ENCODE peak calls at places on chromosomes 6 and 20, in four cellular contexts. P is suprapubic skin, B is keratinocyte, I is adrenal gland. J is an unnamed sample.

GRCh38 chr6:37696841-37697735 is 595 bp downstream of the MDGA1 start:
- DNase-seq in I (no peak), P (no peak), B (no peak), J (peak; percentile 50)

GRCh38 chr20:46267108-46267820 is 41.0 kb downstream of the CDH22 start:
- DNase-seq in B (no peak), I (no peak), P (no peak), J (no peak)

GRCh38 chr20:23161244-23161875 is 75.2 kb upstream of the CD93 start:
- DNase-seq in P (no peak), B (peak; percentile 46), I (no peak), J (no peak)

GRCh38 chr20:17555106-17555505 is 14.8 kb upstream of the DSTN start:
- DNase-seq in I (no peak), P (no peak), B (no peak), J (no peak)

GRCh38 chr6:113701552-113702254 is 155.4 kb upstream of the MARCKS start:
- DNase-seq in B (no peak), I (no peak), P (no peak), J (no peak)

GRCh38 chr6:24796616-24797290 is 2.0 kb downstream of the ARMH2 start:
- DNase-seq in I (no peak), P (no peak), B (no peak), J (no peak)

GRCh38 chr6:16244869-16245451 is 6.6 kb downstream of the GMPR start:
- DNase-seq in I (no peak), P (no peak), B (no peak), J (no peak)

GRCh38 chr20:52379723-52380336 is 188.3 kb upstream of the ZFP64 start:
- DNase-seq in I (peak; percentile 36), B (no peak), P (no peak), J (peak; percentile 35)

GRCh38 chr6:169224716-169225115 is 28.9 kb downstream of the THBS2 start:
- DNase-seq in I (no peak), P (no peak), B (no peak), J (no peak)

GRCh38 chr20:38726849-38727601 is 2.7 kb downstream of the SLC32A1 start:
- DNase-seq in I (no peak), B (no peak), P (no peak), J (peak; percentile 49)

GRCh38 chr6:35924146-35924545 is 3.2 kb upstream of the SRPK1 start:
- DNase-seq in I (no peak), P (no peak), B (no peak), J (no peak)

GRCh38 chr20:48794360-48794759 is 33.4 kb downstream of the PREX1 start:
- DNase-seq in P (no peak), B (no peak), I (no peak), J (no peak)

GRCh38 chr6:106870824-106871300 is 103.7 kb downstream of the CD24 start:
- DNase-seq in B (peak; percentile 81), P (no peak), I (no peak), J (no peak)

GRCh38 chr6:90343581-90343980 is 46.9 kb upstream of the BACH2 start:
- DNase-seq in I (peak; percentile 81), B (no peak), P (no peak), J (no peak)

GRCh38 chr6:25670793-25671513 is 18.9 kb downstream of the SCGN start:
- DNase-seq in P (no peak), B (no peak), I (no peak), J (no peak)

GRCh38 chr6:38389875-38390274 is 249.9 kb downstream of the BTBD9 start:
- DNase-seq in B (no peak), I (no peak), P (no peak), J (no peak)

GRCh38 chr6:113837170-113837569 is 20.0 kb upstream of the MARCKS start:
- DNase-seq in P (no peak), B (no peak), I (no peak), J (no peak)

GRCh38 chr6:154806804-154807203 is 73.6 kb downstream of the SCAF8 start:
- DNase-seq in I (no peak), B (no peak), P (no peak), J (no peak)

GRCh38 chr20:32664352-32665159 is 9.2 kb downstream of the C20orf203 start:
- DNase-seq in P (no peak), I (peak; percentile 64), B (no peak), J (no peak)

GRCh38 chr6:30821862-30822784 is 62.2 kb upstream of the DDR1 start:
- DNase-seq in I (no peak), P (no peak), B (no peak), J (no peak)
- H3K27ac ChIP-seq in I (no peak overlapping the region), P (peak overlapping the region; percentile 3), B (peak overlapping the region; percentile 90), J (peak overlapping the region; percentile 6)

GRCh38 chr6:114998492-114998891 is 655.7 kb upstream of the HS3ST5 start:
- DNase-seq in B (no peak), I (no peak), P (no peak), J (no peak)
- H3K36me3 ChIP-seq in B (no peaks in the 10 kb centered on the region), I (no peaks in the 10 kb centered on the region), P (no peaks in the 10 kb centered on the region), J (no peaks in the 10 kb centered on the region)

DNA sequence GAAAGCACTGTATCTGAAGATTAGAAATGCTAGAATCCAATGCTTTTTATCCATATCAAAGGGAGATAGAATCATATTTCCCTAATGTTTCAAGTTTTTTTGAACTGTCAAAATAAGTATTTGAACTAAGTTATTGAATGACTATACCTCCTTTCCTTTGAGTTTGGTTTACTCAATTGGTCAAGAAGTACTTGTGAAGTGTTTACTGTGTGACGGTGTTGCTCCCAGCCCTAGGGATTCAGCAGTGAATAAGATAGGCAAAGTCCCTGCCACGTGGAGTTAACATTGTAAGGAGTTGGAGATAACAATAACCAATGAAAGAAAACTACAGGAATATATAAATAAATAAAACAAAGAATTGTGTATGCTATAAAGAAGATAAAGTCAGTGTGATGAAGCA is 535.9 kb downstream of the FRK start:
- DNase-seq in B (no peak), P (no peak), I (no peak), J (no peak)
- H3K4me1 ChIP-seq in B (no peaks in the 10 kb centered on the region), P (no peaks in the 10 kb centered on the region), I (no peaks in the 10 kb centered on the region), J (no peaks in the 10 kb centered on the region)

DNA sequence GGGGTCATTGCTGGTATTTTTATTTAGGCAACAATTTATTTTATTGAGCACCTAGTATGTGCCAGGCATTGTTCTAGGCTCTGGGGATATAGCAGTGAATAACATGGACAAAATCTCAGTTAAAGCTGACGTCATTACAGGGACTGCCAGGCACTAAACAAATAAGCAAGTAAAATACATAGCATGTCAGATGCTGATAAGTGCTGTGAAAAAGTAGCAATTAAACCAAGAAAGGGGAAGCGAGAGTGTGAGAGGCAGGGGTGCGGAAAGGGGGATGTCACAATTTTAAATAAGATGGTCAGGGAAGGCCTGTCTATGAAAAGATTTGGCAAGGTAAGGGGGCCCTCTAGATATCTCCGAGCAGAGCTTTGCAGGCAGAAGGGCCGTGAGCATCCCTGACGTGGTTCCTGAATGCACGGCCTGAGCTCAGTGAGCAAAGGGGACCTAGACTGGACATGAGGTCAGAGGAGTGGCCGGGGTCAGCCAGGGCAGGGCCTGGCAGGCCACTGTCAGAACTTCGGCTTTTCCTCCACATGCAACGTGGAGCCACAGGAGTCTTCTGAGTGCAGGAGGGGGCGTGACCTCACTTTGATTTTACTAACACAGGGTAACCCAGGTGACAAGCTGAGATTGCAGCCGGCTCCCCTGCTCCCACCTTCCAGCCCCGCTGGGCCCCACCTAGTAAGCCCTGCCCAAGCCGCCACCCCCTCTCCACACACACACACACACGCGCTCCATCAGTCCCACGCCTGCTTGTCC is 24.2 kb upstream of the SIRPA start:
- DNase-seq in B (no peak), I (no peak), P (no peak), J (no peak)
- H3K27ac ChIP-seq in B (no peak overlapping the region), I (no peak overlapping the region), P (no peak overlapping the region), J (no peak overlapping the region)

GRCh38 chr6:3061501-3061941 is 6.8 kb upstream of the RIPK1 start:
- DNase-seq in P (no peak), I (no peak), B (peak; percentile 81), J (no peak)
- H3K36me3 ChIP-seq in P (no peaks in the 10 kb centered on the region), I (no peaks in the 10 kb centered on the region), B (no peaks in the 10 kb centered on the region), J (no peaks in the 10 kb centered on the region)

GRCh38 chr6:44053760-44054556 is 73.3 kb downstream of the MRPL14 start:
- DNase-seq in P (no peak), B (no peak), I (no peak), J (no peak)
- H3K4me1 ChIP-seq in P (peaks cover 58% of the 10 kb centered on the region), B (peaks cover 59% of the 10 kb centered on the region), I (peaks cover 28% of the 10 kb centered on the region), J (no peaks in the 10 kb centered on the region)

J was measured in naive thymus-derived CD4-positive, alpha-beta T cell.